ENCODE peak calls at places on chromosomes 13 and 19, in seven cellular contexts. E, S, V, Q, L, D and H are unnamed samples.

GRCh38 chr19:46753420-46754155 is 7.3 kb upstream of the STRN4 start:
- DNase-seq in Q (peak), S (no peak), D (peak), E (no peak), L (peak), V (no peak), H (no peak)

GRCh38 chr13:21053231-21053630 is 8.2 kb downstream of the LATS2 start:
- DNase-seq in V (no peak), D (no peak), Q (no peak), S (no peak), L (no peak), E (no peak), H (no peak)

GRCh38 chr13:44188257-44188656 is 185.4 kb upstream of the SERP2 start:
- DNase-seq in D (no peak), V (no peak), S (peak), Q (no peak), L (no peak), E (no peak), H (peak)

GRCh38 chr19:1063030-1063908 is 3.7 kb upstream of the ARHGAP45 start:
- DNase-seq in E (no peak), S (no peak), V (no peak), D (no peak), L (no peak), Q (peak), H (peak)

GRCh38 chr19:13286195-13286985 is 136.2 kb downstream of the IER2 start:
- DNase-seq in Q (no peak), S (no peak), D (no peak), V (no peak), L (no peak), E (no peak), H (no peak)

GRCh38 chr19:43699506-43700367 is 16.1 kb upstream of the IRGC start:
- DNase-seq in V (no peak), S (no peak), Q (peak), E (peak), L (peak), D (peak), H (no peak)

GRCh38 chr19:21751379-21751778 is 16.0 kb downstream of the ZNF100 start:
- DNase-seq in L (no peak), V (no peak), D (no peak), S (peak), E (no peak), Q (no peak), H (peak)

GRCh38 chr19:46210634-46211033 is 18.9 kb upstream of the IGFL1 start:
- DNase-seq in S (no peak), Q (no peak), V (no peak), D (no peak), E (no peak), L (no peak), H (no peak)

GRCh38 chr13:26996965-26997752 is 174.5 kb downstream of the USP12 start:
- DNase-seq in E (peak), D (no peak), V (no peak), Q (no peak), S (no peak), L (no peak), H (no peak)

GRCh38 chr13:75870397-75870801 is 234.3 kb downstream of the LMO7 start:
- DNase-seq in E (no peak), V (no peak), D (peak), L (no peak), S (peak), Q (no peak), H (no peak)

GRCh38 chr19:17946965-17947784 is 14.4 kb downstream of the CCDC124 start:
- DNase-seq in L (no peak), E (no peak), Q (no peak), D (no peak), S (no peak), V (no peak), H (no peak)

GRCh38 chr13:32629313-32629712 is 43.1 kb downstream of the PDS5B start:
- DNase-seq in Q (no peak), D (no peak), E (no peak), V (no peak), S (no peak), L (no peak), H (no peak)

GRCh38 chr19:38686530-38686888 is 39.1 kb downstream of the ACTN4 start:
- DNase-seq in Q (no peak), V (no peak), E (no peak), L (no peak), D (no peak), S (no peak), H (no peak)

GRCh38 chr19:27794444-27795042 is 1418.4 kb downstream of the UQCRFS1 start:
- DNase-seq in E (peak), Q (no peak), V (no peak), D (peak), L (peak), S (peak), H (peak)

GRCh38 chr13:32136716-32137115 is 105.1 kb downstream of the FRY start:
- DNase-seq in Q (no peak), L (no peak), V (no peak), E (no peak), D (no peak), S (no peak), H (no peak)

GRCh38 chr19:47540748-47541147 is 25.9 kb upstream of the NAPA start:
- DNase-seq in V (no peak), S (peak), E (no peak), Q (no peak), L (no peak), D (peak), H (peak)

GRCh38 chr19:38303517-38304351 is at the start of gene C19orf33:
- DNase-seq in L (no peak), S (no peak), E (peak), D (no peak), Q (peak), V (peak), H (no peak)

DNA sequence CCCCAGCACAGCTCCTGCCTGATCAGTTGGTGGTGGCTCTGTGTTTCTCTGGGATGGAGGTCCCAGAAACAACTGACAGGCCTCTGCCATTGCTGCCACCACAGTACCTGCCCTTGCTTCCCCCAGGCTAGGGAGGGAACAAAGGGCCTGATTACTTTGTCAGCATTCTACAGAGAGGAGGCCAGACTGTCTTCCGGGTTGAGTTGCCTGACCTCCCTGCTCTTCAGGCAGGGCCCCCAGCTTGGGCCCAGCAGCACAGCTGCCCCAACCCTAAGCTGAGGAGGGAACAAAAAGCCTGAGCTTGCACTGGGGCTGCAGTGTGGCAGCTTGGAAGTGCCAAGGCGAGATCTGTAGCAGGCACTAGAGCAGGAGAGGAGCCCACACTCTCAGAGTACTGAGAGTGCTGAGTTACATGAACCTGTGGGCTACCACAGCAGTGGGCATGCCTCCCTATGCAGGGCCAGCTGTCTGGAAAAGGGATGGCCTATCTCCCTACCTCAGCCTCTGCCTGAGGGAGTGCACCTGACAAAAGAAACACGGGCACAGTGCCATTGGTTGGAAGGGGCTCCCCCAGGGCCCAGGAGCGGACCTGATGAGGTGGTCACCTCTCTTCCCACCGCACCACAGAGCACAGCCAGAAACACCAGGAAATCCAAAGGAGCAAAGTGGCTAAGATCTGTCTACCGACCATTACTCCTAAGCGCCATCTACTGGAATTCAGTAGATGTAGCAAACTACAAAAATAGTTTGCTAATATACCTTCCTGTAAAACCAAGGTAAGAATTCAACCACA is 24.4 kb downstream of the SLC25A15 start:
- DNase-seq in E (no peak), L (no peak), S (no peak), D (peak), V (no peak), Q (no peak), H (peak)
- TF ChIP-seq CTCF in E (peak), L (peak), S (peak), D (peak), V (peak), Q (peak), H (peak)

DNA sequence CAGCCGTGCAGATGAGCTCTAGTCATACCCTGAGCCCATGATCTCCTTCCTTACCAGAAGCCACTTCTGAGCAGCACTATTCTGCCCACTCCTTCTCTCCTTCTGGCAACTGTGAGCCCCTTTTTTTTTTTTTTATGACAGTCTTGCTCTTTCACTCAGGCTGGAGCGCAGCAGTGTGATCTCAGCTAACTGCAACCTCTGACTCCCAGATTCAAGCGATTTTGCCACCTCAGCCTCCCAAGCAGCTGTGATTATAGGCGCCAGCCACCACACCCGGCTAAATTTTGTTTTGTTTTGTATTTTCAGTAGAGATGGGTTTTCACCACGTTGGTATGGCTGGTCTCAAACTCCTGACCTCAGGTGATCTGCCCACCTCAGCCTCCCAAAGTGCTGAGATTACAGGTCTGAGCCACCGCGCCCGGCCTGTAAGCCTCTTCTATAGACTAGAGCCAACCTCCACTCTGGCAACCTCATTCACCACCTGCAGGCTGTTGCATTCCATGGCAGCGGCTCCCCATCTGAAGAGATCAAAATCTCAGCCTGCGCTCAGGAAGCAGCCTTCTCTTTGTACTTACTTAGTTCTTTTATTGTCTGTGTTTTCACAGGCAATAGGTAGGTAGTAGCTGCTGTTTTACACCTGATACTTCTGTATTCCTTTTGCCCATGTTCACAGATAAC is 34.8 kb upstream of the NDFIP2 start:
- DNase-seq in V (no peak), Q (no peak), E (no peak), L (no peak), D (no peak), S (no peak), H (no peak)
- TF ChIP-seq CTCF in V (no peak), Q (no peak), E (no peak), L (no peak), D (no peak), S (no peak), H (no peak)

GRCh38 chr13:112992931-112993700 is 24.1 kb downstream of the MCF2L start:
- DNase-seq in E (no peak), D (no peak), L (no peak), V (no peak), Q (no peak), S (no peak), H (no peak)

GRCh38 chr13:112996671-112997091 is 27.7 kb downstream of the MCF2L start:
- DNase-seq in S (no peak), Q (peak), E (no peak), V (no peak), L (no peak), D (no peak), H (no peak)

GRCh38 chr13:112995395-112996091 is 26.5 kb downstream of the MCF2L start:
- DNase-seq in S (no peak), L (no peak), V (no peak), E (no peak), D (peak), Q (peak), H (no peak)

GRCh38 chr13:112994084-112994780 is 25.2 kb downstream of the MCF2L start:
- DNase-seq in E (no peak), V (no peak), S (no peak), D (no peak), Q (no peak), L (no peak), H (no peak)

GRCh38 chr13:112994781-112995355 is 25.9 kb downstream of the MCF2L start:
- DNase-seq in E (no peak), V (no peak), D (no peak), S (no peak), Q (no peak), L (no peak), H (no peak)
- TF ChIP-seq CTCF in E (no peak), V (no peak), D (no peak), S (no peak), Q (no peak), L (no peak), H (no peak)

GRCh38 chr19:5356428-5356827 is 15.8 kb upstream of the PTPRS start:
- DNase-seq in V (no peak), S (no peak), Q (no peak), D (no peak), L (no peak), E (no peak), H (no peak)

GRCh38 chr19:5355076-5355475 is 14.5 kb upstream of the PTPRS start:
- DNase-seq in Q (no peak), S (no peak), D (no peak), L (no peak), E (no peak), V (no peak), H (no peak)

GRCh38 chr19:5355693-5356092 is 15.1 kb upstream of the PTPRS start:
- DNase-seq in Q (no peak), D (no peak), S (no peak), E (no peak), V (no peak), L (no peak), H (no peak)

GRCh38 chr19:5352229-5352763 is 11.7 kb upstream of the PTPRS start:
- DNase-seq in D (no peak), Q (no peak), V (no peak), E (no peak), S (no peak), L (no peak), H (peak)

DNA sequence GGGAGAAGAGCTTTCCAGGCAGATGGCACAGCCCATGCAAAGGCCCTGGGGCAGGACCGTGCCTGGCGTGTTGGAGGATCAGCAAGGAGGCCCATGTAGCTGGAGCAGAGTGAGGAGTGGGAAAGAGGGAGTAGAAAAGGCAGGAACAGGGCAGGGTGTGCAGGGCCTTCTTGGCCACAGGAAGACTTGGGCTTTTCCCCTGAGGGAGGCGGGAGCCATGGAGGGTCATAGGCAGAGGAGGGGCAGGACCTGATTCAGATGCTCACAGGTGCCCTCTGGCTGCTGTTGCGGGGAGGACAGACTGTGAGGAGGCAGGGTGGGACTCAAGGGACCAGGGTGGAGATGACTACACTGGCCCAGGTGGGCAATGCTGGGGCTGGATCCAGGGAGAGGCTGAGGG is 13.8 kb upstream of the PTPRS start:
- DNase-seq in V (no peak), D (no peak), L (peak), E (no peak), Q (no peak), S (no peak), H (no peak)
- TF ChIP-seq CTCF in V (peak), D (peak), L (peak), E (no peak), Q (no peak), S (peak), H (peak)

DNA sequence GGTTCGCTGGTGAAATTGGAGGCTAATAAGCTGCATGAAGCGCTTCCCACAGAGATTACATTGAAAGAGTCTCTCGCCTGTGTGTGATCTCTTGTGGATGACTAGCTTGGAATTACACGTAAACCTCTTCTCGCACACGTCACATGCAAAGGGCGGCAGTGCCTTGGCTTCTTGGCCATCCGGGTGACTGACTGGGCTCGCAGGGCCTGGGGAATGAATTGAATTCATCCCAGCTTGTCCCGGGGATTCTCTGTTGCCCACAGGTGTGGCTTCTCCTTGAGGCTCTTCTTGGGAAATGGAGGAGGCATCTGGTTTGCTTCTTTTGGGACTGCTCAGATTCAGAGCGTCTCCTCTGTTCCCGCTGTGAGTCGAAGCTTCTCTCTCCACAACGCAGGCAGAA is 19.8 kb downstream of the ZSCAN5C start:
- DNase-seq in D (no peak), Q (no peak), V (no peak), S (no peak), E (no peak), L (no peak), H (no peak)
- TF ChIP-seq CTCF in D (peak), Q (no peak), V (no peak), S (no peak), E (no peak), L (no peak), H (no peak)

DNA sequence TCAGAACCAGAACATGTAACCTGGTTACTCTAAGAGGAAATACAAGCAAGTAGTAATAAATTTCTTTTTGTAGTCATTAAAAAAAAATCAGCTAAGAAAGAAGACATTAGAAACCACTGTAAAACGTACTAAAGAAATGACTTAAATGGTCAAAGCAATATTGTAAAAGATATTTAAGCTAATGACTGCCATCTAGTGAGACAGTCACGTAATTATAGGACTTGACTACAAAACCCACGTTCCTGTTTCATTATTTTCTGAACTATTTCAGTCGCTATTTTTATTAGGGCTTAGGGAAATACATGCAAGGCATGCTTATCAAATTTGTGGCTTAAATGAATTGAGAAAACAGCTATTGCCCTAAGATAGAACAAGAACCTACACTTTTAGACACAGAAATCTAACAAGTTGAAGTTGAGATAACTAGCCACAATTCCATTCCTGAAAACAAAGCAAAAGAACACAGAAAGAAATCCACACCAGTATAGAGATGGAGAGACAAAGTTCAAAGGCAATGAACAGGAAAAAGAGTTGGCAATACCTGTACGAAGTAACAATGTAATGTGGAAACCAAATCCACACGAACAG is 17.9 kb downstream of the ALG5 start:
- DNase-seq in L (no peak), Q (no peak), E (no peak), V (no peak), S (peak), D (peak), H (peak)
- TF ChIP-seq CTCF in L (peak), Q (peak), E (peak), V (peak), S (peak), D (peak), H (peak)